ENCODE peak calls at places on chromosomes 5 and 9, in nine cellular contexts. K is EH; W is fibroblast of gingiva; J is GM13977; T is iris pigment epithelial cell; I is HT1080; N is cardiac fibroblast; H is HL-60; S is central memory CD4-positive, alpha-beta T cell. V is an unnamed sample.
A peak's percentile ranks its signal among the peaks of the same experiment; 100 is the strongest.

GRCh38 chr5:134038143-134038542 is 33.4 kb upstream of the VDAC1 start:
- DNase-seq in K (peak; percentile 9), W (no peak), J (no peak), T (no peak), I (no peak), N (no peak), H (no peak), S (no peak), V (no peak)

GRCh38 chr5:172958268-172959046 is 767 bp upstream of the RPL26L1 start:
- DNase-seq in K (peak; percentile 74), W (peak; percentile 47), J (peak; percentile 92), T (peak; percentile 65), I (no peak), N (peak; percentile 72), H (peak; percentile 55), S (peak; percentile 61), V (peak; percentile 37)

GRCh38 chr9:96376926-96377874 is 6.3 kb downstream of the SLC35D2 start:
- DNase-seq in K (peak; percentile 84), W (no peak), J (no peak), T (peak; percentile 51), I (peak; percentile 70), N (peak; percentile 70), H (no peak), S (no peak), V (peak; percentile 26)

GRCh38 chr9:87682085-87682484 is 43.8 kb upstream of the CTSL start:
- DNase-seq in K (no peak), W (no peak), J (no peak), T (no peak), I (no peak), N (no peak), H (no peak), S (no peak), V (no peak)

GRCh38 chr9:19154135-19154612 is 26.9 kb upstream of the PLIN2 start:
- DNase-seq in K (peak; percentile 79), W (peak; percentile 51), J (no peak), T (peak; percentile 99), I (peak; percentile 75), N (peak; percentile 99), H (peak; percentile 83), S (no peak), V (peak; percentile 52)

GRCh38 chr9:101028346-101029299 is at the start of gene PLPPR1:
- DNase-seq in K (peak; percentile 22), W (no peak), J (no peak), T (peak; percentile 39), I (peak; percentile 18), N (peak; percentile 52), H (no peak), S (no peak), V (peak; percentile 67)

GRCh38 chr5:98772415-98773213 is 849 bp upstream of the RGMB start:
- DNase-seq in K (peak; percentile 93), W (no peak), J (peak; percentile 58), T (peak; percentile 91), I (no peak), N (peak; percentile 85), H (no peak), S (no peak), V (peak; percentile 90)

GRCh38 chr5:5314626-5315025 is 107.9 kb upstream of the ICE1 start:
- DNase-seq in K (no peak), W (no peak), J (no peak), T (no peak), I (no peak), N (no peak), H (no peak), S (no peak), V (no peak)

GRCh38 chr5:36494756-36495637 is 111.4 kb upstream of the SLC1A3 start:
- DNase-seq in K (no peak), W (no peak), J (no peak), T (no peak), I (peak; percentile 68), N (peak; percentile 11), H (no peak), S (no peak), V (peak; percentile 32)

GRCh38 chr5:78841767-78842166 is 143.3 kb downstream of the ARSB start:
- DNase-seq in K (peak; percentile 50), W (no peak), J (no peak), T (peak; percentile 28), I (no peak), N (peak; percentile 23), H (no peak), S (no peak), V (no peak)

GRCh38 chr5:169716287-169716686 is 79.2 kb downstream of the DOCK2 start:
- DNase-seq in K (peak; percentile 86), W (peak; percentile 70), J (no peak), T (peak; percentile 89), I (peak; percentile 52), N (peak; percentile 85), H (peak; percentile 39), S (no peak), V (peak; percentile 62)

GRCh38 chr9:4964540-4964939 is 20.5 kb upstream of the JAK2 start:
- DNase-seq in K (no peak), W (no peak), J (no peak), T (peak; percentile 30), I (no peak), N (peak; percentile 22), H (no peak), S (no peak), V (no peak)

V was measured in mammary epithelial cell.